ENCODE peak calls at places on chromosomes 7 and 10, in five cellular contexts. A is right atrium auricular region, P is left lung, J is tibial artery, L is endothelial cell of umbilical vein. I is an unnamed sample. For H3K27me3, the result is how much of the 10 kb centered on the place peaks cover.

GRCh38 chr7:158251061-158251965 is 336.3 kb downstream of the PTPRN2 start:
- DNase-seq in P (peak), A (no peak), J (peak), L (no peak), I (no peak)

GRCh38 chr10:46537309-46537708 is 19.1 kb downstream of the GPRIN2 start:
- DNase-seq in P (no peak), L (no peak), J (no peak), A (no peak), I (no peak)

GRCh38 chr7:1678571-1679325 is 8.7 kb downstream of the ELFN1 start:
- DNase-seq in J (no peak), L (no peak), P (peak), A (no peak), I (no peak)

GRCh38 chr10:32182476-32182875 is 126.3 kb upstream of the KIF5B start:
- DNase-seq in A (no peak), L (no peak), P (no peak), J (no peak), I (no peak)

GRCh38 chr7:90211391-90212148 is at the start of gene STEAP2:
- DNase-seq in L (peak), A (peak), P (peak), J (peak), I (peak)

GRCh38 chr7:92612501-92612900 is 22.3 kb upstream of the FAM133B start:
- DNase-seq in P (no peak), L (no peak), J (no peak), A (no peak), I (no peak)

GRCh38 chr10:102119417-102120141 is 589 bp downstream of the LDB1 start:
- DNase-seq in L (peak), P (no peak), A (peak), J (peak), I (peak)

GRCh38 chr10:60549686-60550085 is 160.0 kb upstream of the ANK3 start:
- DNase-seq in P (no peak), J (no peak), A (no peak), L (peak), I (peak)

GRCh38 chr7:3272691-3273141 is 28.3 kb upstream of the SDK1 start:
- DNase-seq in A (no peak), J (no peak), P (no peak), L (peak), I (peak)

GRCh38 chr10:128808921-128809440 is 658.1 kb upstream of the MGMT start:
- DNase-seq in L (no peak), A (no peak), J (peak), P (no peak), I (no peak)

GRCh38 chr7:7190142-7190541 is 7.8 kb downstream of the C1GALT1 start:
- DNase-seq in A (no peak), L (no peak), P (no peak), J (no peak), I (no peak)

GRCh38 chr10:68053553-68053952 is 21.5 kb downstream of the HERC4 start:
- DNase-seq in J (no peak), L (no peak), P (no peak), A (no peak), I (no peak)

GRCh38 chr7:123757095-123757494 is 8.3 kb upstream of the WASL start:
- DNase-seq in J (no peak), P (no peak), L (no peak), A (no peak), I (peak)

GRCh38 chr10:103350175-103350521 is 792 bp downstream of the PCGF6 start:
- DNase-seq in A (no peak), J (no peak), L (no peak), P (no peak), I (no peak)

GRCh38 chr10:30434273-30435067 is 486 bp downstream of the MAP3K8 start:
- DNase-seq in J (peak), A (peak), P (peak), L (peak), I (peak)

GRCh38 chr10:69936091-69936490 is 116.6 kb upstream of the MACROH2A2 start:
- DNase-seq in A (no peak), P (no peak), J (peak), L (no peak), I (no peak)
- TF ChIP-seq CTCF in A (no peak), P (no peak), J (no peak), L (peak), I (peak)

DNA sequence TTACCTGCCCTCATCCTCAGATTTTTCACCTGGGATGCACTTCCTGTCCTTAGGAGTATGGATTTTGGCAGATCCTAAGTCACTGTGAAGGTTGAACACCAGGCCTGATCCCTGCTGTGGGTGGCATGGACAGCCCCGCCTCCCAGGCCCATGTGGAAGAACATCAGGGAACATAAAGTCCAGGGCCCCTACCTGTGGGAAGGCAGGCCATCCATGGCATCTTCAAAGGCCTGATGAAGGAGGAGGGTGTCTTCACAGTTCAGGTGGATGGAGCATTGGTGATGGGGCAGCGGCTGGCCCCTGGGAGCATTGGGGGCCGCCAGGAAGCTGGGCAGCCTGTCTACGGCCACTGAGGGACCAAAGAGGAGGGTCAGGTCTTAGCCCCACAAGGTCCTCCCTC is 24.6 kb downstream of the PYROXD2 start:
- DNase-seq in P (no peak), J (no peak), L (no peak), A (no peak), I (no peak)
- H3K4me3 ChIP-seq in P (no peak), J (no peak), L (no peak), A (no peak), I (no peak)

GRCh38 chr7:141512597-141512996 is 38.6 kb upstream of the AGK start:
- DNase-seq in A (no peak), L (no peak), J (no peak), P (no peak), I (no peak)
- H3K27me3 ChIP-seq in A (under half), L (under half), J (under half), P (under half), I (under half)

GRCh38 chr10:9992656-9993055 is 1025.0 kb upstream of the CELF2 start:
- DNase-seq in L (no peak), A (no peak), J (no peak), P (no peak), I (no peak)
- TF ChIP-seq CTCF in L (no peak), A (no peak), J (no peak), P (no peak), I (no peak)

DNA sequence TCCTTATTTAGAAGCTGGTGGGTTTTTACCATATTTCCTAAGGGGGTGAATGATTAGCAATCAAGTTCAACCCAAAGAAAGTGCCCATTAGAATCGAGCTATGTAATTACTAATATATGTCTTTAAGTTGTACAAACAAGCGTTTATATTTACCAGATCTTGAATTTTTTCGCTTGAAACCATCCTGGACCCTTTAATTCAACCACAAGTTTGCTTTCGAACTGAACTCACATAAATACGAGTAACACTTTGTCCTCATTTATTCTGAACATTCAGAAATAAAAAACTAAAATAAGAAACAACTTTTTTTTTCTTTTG is 1.5 kb downstream of the SRI start:
- DNase-seq in J (no peak), A (no peak), L (no peak), P (no peak), I (no peak)
- H3K4me3 ChIP-seq in J (peak), A (peak), L (peak), P (peak), I (peak)

GRCh38 chr7:8441602-8442294 is 8.3 kb downstream of the NXPH1 start:
- DNase-seq in L (no peak), A (no peak), J (no peak), P (no peak), I (no peak)
- H3K27me3 ChIP-seq in L (under half), A (under half), J (under half), P (half or more), I (under half)

DNA sequence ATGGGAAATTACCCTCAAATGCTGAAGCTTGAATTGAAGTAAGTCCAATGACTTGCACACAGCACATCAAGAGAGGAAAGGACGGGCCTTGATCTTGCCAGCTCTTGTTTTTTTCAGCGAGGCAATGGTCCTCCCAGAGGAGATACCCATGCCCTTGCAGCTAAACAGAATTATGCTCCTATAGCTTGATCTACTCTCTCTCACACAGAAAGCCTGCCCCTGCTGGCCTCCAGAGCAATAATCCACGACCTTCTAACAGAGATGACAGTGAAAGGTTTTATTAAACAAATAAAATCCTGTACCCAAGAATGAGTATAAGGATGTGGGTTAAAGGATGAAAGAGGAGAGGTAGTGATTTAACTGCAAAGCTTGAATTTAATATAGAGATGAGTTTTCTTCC is 268.0 kb downstream of the ADRA2A start:
- DNase-seq in J (no peak), A (no peak), P (no peak), L (no peak), I (no peak)
- TF ChIP-seq CTCF in J (no peak), A (no peak), P (no peak), L (no peak), I (no peak)

GRCh38 chr10:37109000-37109399 is 16.4 kb upstream of the ANKRD30A start:
- DNase-seq in L (no peak), J (no peak), P (no peak), A (no peak), I (no peak)
- H3K4me3 ChIP-seq in L (no peak), J (no peak), P (no peak), A (no peak), I (no peak)

DNA sequence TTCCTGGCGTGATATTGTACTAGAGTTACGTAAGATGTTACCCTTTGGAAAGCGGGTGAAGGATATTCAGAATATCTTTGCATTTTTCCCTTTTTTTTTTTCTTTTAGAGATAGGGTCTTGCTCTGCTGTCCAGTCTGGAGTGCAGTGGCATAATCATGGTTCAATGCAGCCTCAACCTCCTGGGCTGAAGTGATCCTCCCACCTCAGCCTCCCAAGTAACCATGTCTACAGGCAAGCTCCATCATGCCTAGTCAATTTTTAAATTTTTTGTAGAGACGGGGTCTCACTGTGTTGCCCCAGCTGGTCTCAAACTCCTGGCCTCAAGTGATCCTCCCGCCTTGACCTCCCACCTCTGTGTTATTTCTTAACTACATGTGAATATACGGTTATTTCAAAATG is 18.4 kb downstream of the VPS41 start:
- DNase-seq in L (no peak), P (no peak), J (no peak), A (no peak), I (no peak)
- H3K27me3 ChIP-seq in L (under half), P (under half), J (under half), A (under half), I (under half)